ENCODE peak calls at places on chromosome 2, in five cellular contexts. P is GM04504; J is stimulated activated CD8-positive, alpha-beta memory T cell treated with anti-CD3 and anti-CD28 coated beads, Interleukin-15, amount 100 ng/mL, for 48 hours; O is caudate nucleus; C is tibial nerve. E is an unnamed sample.

GRCh38 chr2:137411556-137411955 is 552.7 kb upstream of the HNMT start:
- DNase-seq in P (no peak), J (no peak), O (no peak), C (no peak), E (no peak)

GRCh38 chr2:131094655-131095281 is 1.5 kb upstream of the FAM168B start:
- DNase-seq in P (no peak), J (no peak), O (no peak), C (no peak), E (no peak)

GRCh38 chr2:241898681-241899270 is 29.2 kb downstream of the RTP5 start:
- DNase-seq in P (no peak), J (no peak), O (no peak), C (no peak), E (no peak)

GRCh38 chr2:89844221-89844943 is 1152.9 kb downstream of the RPIA start:
- DNase-seq in P (no peak), J (no peak), O (no peak), C (no peak), E (no peak)

GRCh38 chr2:160613466-160614153 is 120.0 kb upstream of the RBMS1 start:
- DNase-seq in P (no peak), J (no peak), O (no peak), C (no peak), E (peak; percentile 67)

GRCh38 chr2:155145758-155146229 is 447.3 kb downstream of the KCNJ3 start:
- DNase-seq in P (no peak), J (no peak), O (no peak), C (no peak), E (no peak)

GRCh38 chr2:196427996-196428634 is 211.4 kb upstream of the CCDC150 start:
- DNase-seq in P (no peak), J (no peak), O (no peak), C (no peak), E (no peak)

GRCh38 chr2:112055833-112056625 is 960 bp downstream of the TMEM87B start:
- DNase-seq in P (peak; percentile 89), J (no peak), O (peak; percentile 37), C (peak; percentile 73), E (peak; percentile 89)

GRCh38 chr2:65158557-65158956 is 28.7 kb upstream of the RAB1A start:
- DNase-seq in P (no peak), J (no peak), O (no peak), C (no peak), E (no peak)

GRCh38 chr2:61536086-61536722 is 2.0 kb downstream of the XPO1 start:
- DNase-seq in P (no peak), J (no peak), O (no peak), C (peak; percentile 8), E (no peak)

GRCh38 chr2:129719335-129719734 is 260.1 kb upstream of the RAB6C start:
- DNase-seq in P (no peak), J (no peak), O (no peak), C (no peak), E (no peak)

GRCh38 chr2:74738586-74738985 is 84.5 kb downstream of the SEMA4F start:
- DNase-seq in P (no peak), J (no peak), O (no peak), C (no peak), E (no peak)

GRCh38 chr2:9699139-9699823 is 68.5 kb upstream of the YWHAQ start:
- DNase-seq in P (peak; percentile 57), J (no peak), O (no peak), C (no peak), E (peak; percentile 70)

GRCh38 chr2:159044804-159045286 is 76.4 kb downstream of the TANC1 start:
- DNase-seq in P (no peak), J (no peak), O (no peak), C (peak; percentile 14), E (no peak)

GRCh38 chr2:106336740-106337139 is 131.5 kb downstream of the RGPD3 start:
- DNase-seq in P (no peak), J (no peak), O (no peak), C (no peak), E (no peak)

GRCh38 chr2:215619022-215619958 is 183.4 kb upstream of the FN1 start:
- DNase-seq in P (no peak), J (no peak), O (no peak), C (no peak), E (no peak)

GRCh38 chr2:233350708-233351107 is 3.6 kb upstream of the DGKD start:
- DNase-seq in P (peak; percentile 77), J (no peak), O (no peak), C (no peak), E (peak; percentile 64)

GRCh38 chr2:221747289-221747972 is 175.3 kb upstream of the EPHA4 start:
- DNase-seq in P (no peak), J (no peak), O (no peak), C (no peak), E (no peak)

GRCh38 chr2:18137096-18137495 is 258.6 kb downstream of the KCNS3 start:
- DNase-seq in P (no peak), J (no peak), O (no peak), C (no peak), E (no peak)

GRCh38 chr2:149991576-149991975 is 404.0 kb upstream of the MMADHC start:
- DNase-seq in P (no peak), J (no peak), O (no peak), C (no peak), E (peak; percentile 50)

GRCh38 chr2:120936476-120937334 is 201.0 kb downstream of the GLI2 start:
- DNase-seq in P (no peak), J (no peak), O (no peak), C (no peak), E (no peak)

GRCh38 chr2:121360566-121361300 is 75.7 kb upstream of the TFCP2L1 start:
- DNase-seq in P (peak; percentile 42), J (no peak), O (no peak), C (no peak), E (peak; percentile 55)

GRCh38 chr2:12453731-12454130 is 263.0 kb upstream of the TRIB2 start:
- DNase-seq in P (no peak), J (no peak), O (no peak), C (no peak), E (no peak)

GRCh38 chr2:24623535-24623934 is 132.5 kb downstream of the NCOA1 start:
- DNase-seq in P (no peak), J (no peak), O (no peak), C (no peak), E (no peak)